ENCODE peak calls at places on chromosomes 11 and 22, in nine cellular contexts. P is activated CD8-positive, alpha-beta memory T cell treated with anti-CD3 and anti-CD28 coated beads for 24 hours; V is NCI-H510A treated with DMSO at 0.1 percent for 48 hours; A is T-cell; T is GM12878; I is NCI-H1436; O is body of pancreas; S is NCI-H82; E is mammary epithelial cell. N is an unnamed sample.

GRCh38 chr11:18203723-18204122 is 31.1 kb downstream of the MRGPRX4 start:
- DNase-seq in O (no peak), I (no peak), S (peak), V (no peak), E (no peak), T (no peak), P (no peak), A (no peak), N (no peak)

GRCh38 chr22:18110194-18110943 is at the start of gene TUBA8:
- DNase-seq in E (peak), S (peak), V (peak), T (no peak), A (peak), I (peak), O (peak), P (peak), N (peak)

GRCh38 chr11:103910721-103911120 is 125.7 kb upstream of the DDI1 start:
- DNase-seq in T (no peak), V (no peak), I (no peak), P (no peak), E (no peak), O (no peak), S (no peak), A (no peak), N (no peak)

GRCh38 chr22:32781695-32782094 is 19.8 kb upstream of the TIMP3 start:
- DNase-seq in O (no peak), I (no peak), T (no peak), A (no peak), E (no peak), V (no peak), P (no peak), S (no peak), N (no peak)

GRCh38 chr11:111938687-111939160 is 1.6 kb downstream of the DIXDC1 start:
- DNase-seq in A (peak), S (peak), V (no peak), P (peak), O (no peak), E (peak), I (no peak), T (peak), N (peak)

GRCh38 chr22:21754523-21755128 is 19.0 kb upstream of the YPEL1 start:
- DNase-seq in T (no peak), S (peak), E (no peak), P (no peak), A (no peak), I (peak), O (peak), V (no peak), N (no peak)

GRCh38 chr11:46967962-46968361 is 31.4 kb downstream of the CSTPP1 start:
- DNase-seq in T (no peak), O (no peak), E (no peak), I (no peak), A (no peak), V (no peak), S (no peak), P (no peak), N (no peak)

GRCh38 chr22:22848364-22848866 is 39.2 kb upstream of the IGLL5 start:
- DNase-seq in O (peak), P (peak), E (peak), S (peak), T (no peak), A (peak), I (peak), V (peak), N (peak)

GRCh38 chr11:68412593-68413475 is 47.7 kb upstream of the PPP6R3 start:
- DNase-seq in S (peak), V (no peak), O (peak), T (peak), E (no peak), A (no peak), P (no peak), I (no peak), N (no peak)

GRCh38 chr22:19058713-19059451 is 63.3 kb downstream of the DGCR2 start:
- DNase-seq in S (no peak), V (no peak), O (peak), I (no peak), E (no peak), P (peak), A (no peak), T (no peak), N (no peak)

GRCh38 chr11:100328626-100329340 is 358.3 kb upstream of the ARHGAP42 start:
- DNase-seq in V (no peak), T (no peak), E (peak), O (no peak), P (no peak), A (no peak), I (no peak), S (peak), N (peak)

GRCh38 chr22:41447435-41448188 is 1.0 kb upstream of the TOB2 start:
- DNase-seq in T (no peak), A (peak), I (peak), S (peak), O (peak), P (peak), V (peak), E (peak), N (peak)

GRCh38 chr11:79019981-79020380 is 420.8 kb downstream of the TENM4 start:
- DNase-seq in P (no peak), O (no peak), I (no peak), V (no peak), T (no peak), E (no peak), S (no peak), A (no peak), N (no peak)

GRCh38 chr11:115787302-115787701 is 283.1 kb upstream of the CADM1 start:
- DNase-seq in O (no peak), I (no peak), S (no peak), A (no peak), P (no peak), T (no peak), E (no peak), V (no peak), N (no peak)

GRCh38 chr11:127962416-127962815 is 624.9 kb downstream of the ETS1 start:
- DNase-seq in O (no peak), P (no peak), S (no peak), A (no peak), E (no peak), V (no peak), T (no peak), I (no peak), N (no peak)

GRCh38 chr11:35282226-35282882 is 137.0 kb downstream of the SLC1A2 start:
- DNase-seq in T (no peak), A (no peak), S (no peak), I (no peak), V (no peak), O (no peak), P (no peak), E (peak), N (no peak)

GRCh38 chr22:41996826-41997225 is 1.8 kb upstream of the WBP2NL start:
- DNase-seq in I (no peak), A (no peak), T (no peak), O (no peak), S (no peak), P (peak), E (no peak), V (no peak), N (no peak)

GRCh38 chr22:37887610-37888378 is 18.3 kb upstream of the MICALL1 start:
- DNase-seq in I (no peak), P (no peak), A (no peak), V (no peak), S (no peak), T (no peak), O (no peak), E (peak), N (peak)

GRCh38 chr22:29129644-29130201 is 56.9 kb downstream of the KREMEN1 start:
- DNase-seq in E (no peak), I (peak), S (peak), T (no peak), O (no peak), A (no peak), P (peak), V (peak), N (no peak)

GRCh38 chr11:57491371-57492061 is 24.0 kb downstream of the SLC43A1 start:
- DNase-seq in T (no peak), V (peak), P (peak), S (peak), O (peak), I (peak), A (peak), E (no peak), N (no peak)

GRCh38 chr11:113951487-113951886 is 23.4 kb upstream of the HTR3A start:
- DNase-seq in E (no peak), P (no peak), I (no peak), V (no peak), O (no peak), T (no peak), S (peak), A (no peak), N (no peak)

GRCh38 chr11:10771457-10771856 is 20.4 kb downstream of the CTR9 start:
- DNase-seq in V (no peak), I (no peak), P (no peak), A (no peak), S (no peak), O (peak), E (no peak), T (no peak), N (no peak)

GRCh38 chr22:38862375-38863329 is 9.4 kb downstream of the CBX6 start:
- DNase-seq in V (no peak), O (no peak), P (no peak), S (peak), I (no peak), T (no peak), E (no peak), A (no peak), N (peak)

GRCh38 chr11:19673924-19674390 is 38.7 kb upstream of the NAV2 start:
- DNase-seq in S (peak), P (no peak), T (no peak), E (no peak), V (peak), A (no peak), I (no peak), O (peak), N (peak)

GRCh38 chr11:23991140-23991539 is 505.7 kb upstream of the LUZP2 start:
- DNase-seq in P (no peak), A (no peak), E (no peak), S (no peak), V (peak), I (no peak), T (no peak), O (no peak), N (no peak)

GRCh38 chr11:100841711-100842407 is 154.8 kb downstream of the ARHGAP42 start:
- DNase-seq in S (no peak), T (no peak), E (no peak), I (no peak), P (no peak), V (no peak), A (no peak), O (no peak), N (no peak)

GRCh38 chr11:47185305-47186075 is 744 bp downstream of the PACSIN3 start:
- DNase-seq in S (peak), O (peak), A (no peak), T (no peak), P (no peak), E (peak), V (no peak), I (no peak), N (peak)